ENCODE peak calls at places on chromosomes 5 and 9, in six cellular contexts. C is lower lobe of right lung, Y is K562, D is heart right ventricle, W is fibroblast of lung, R is GM23338. Q is an unnamed sample.

GRCh38 chr5:15326471-15326870 is 173.5 kb upstream of the FBXL7 start:
- DNase-seq in C (no peak), Y (no peak), D (no peak), W (no peak), R (no peak), Q (no peak)

GRCh38 chr5:96344678-96345612 is 88.1 kb downstream of the PCSK1 start:
- DNase-seq in C (no peak), Y (peak; percentile 26), D (peak; percentile 25), W (peak; percentile 71), R (peak; percentile 79), Q (peak; percentile 18)

GRCh38 chr9:87894998-87895625 is 12.4 kb downstream of the SPATA31E1 start:
- DNase-seq in C (no peak), Y (no peak), D (no peak), W (no peak), R (peak; percentile 58), Q (no peak)

GRCh38 chr5:73654171-73654811 is 28.3 kb downstream of the ARHGEF28 start:
- DNase-seq in C (no peak), Y (no peak), D (no peak), W (peak; percentile 50), R (peak; percentile 21), Q (no peak)

GRCh38 chr5:166370928-166371690 is 1920.3 kb upstream of the WWC1 start:
- DNase-seq in C (no peak), Y (no peak), D (no peak), W (no peak), R (no peak), Q (no peak)

GRCh38 chr5:175873090-175873454 is 1.7 kb downstream of the CPLX2 start:
- DNase-seq in C (peak; percentile 57), Y (peak; percentile 54), D (no peak), W (no peak), R (peak; percentile 79), Q (peak; percentile 18)

GRCh38 chr5:31186672-31187267 is 6.7 kb upstream of the CDH6 start:
- DNase-seq in C (no peak), Y (peak; percentile 44), D (no peak), W (peak; percentile 43), R (peak; percentile 72), Q (no peak)

GRCh38 chr5:55645304-55645703 is 66.8 kb downstream of the SLC38A9 start:
- DNase-seq in C (no peak), Y (no peak), D (no peak), W (peak; percentile 50), R (no peak), Q (no peak)

GRCh38 chr5:89105171-89105695 is 222.2 kb upstream of the MEF2C start:
- DNase-seq in C (no peak), Y (no peak), D (no peak), W (peak; percentile 48), R (no peak), Q (no peak)

DNA sequence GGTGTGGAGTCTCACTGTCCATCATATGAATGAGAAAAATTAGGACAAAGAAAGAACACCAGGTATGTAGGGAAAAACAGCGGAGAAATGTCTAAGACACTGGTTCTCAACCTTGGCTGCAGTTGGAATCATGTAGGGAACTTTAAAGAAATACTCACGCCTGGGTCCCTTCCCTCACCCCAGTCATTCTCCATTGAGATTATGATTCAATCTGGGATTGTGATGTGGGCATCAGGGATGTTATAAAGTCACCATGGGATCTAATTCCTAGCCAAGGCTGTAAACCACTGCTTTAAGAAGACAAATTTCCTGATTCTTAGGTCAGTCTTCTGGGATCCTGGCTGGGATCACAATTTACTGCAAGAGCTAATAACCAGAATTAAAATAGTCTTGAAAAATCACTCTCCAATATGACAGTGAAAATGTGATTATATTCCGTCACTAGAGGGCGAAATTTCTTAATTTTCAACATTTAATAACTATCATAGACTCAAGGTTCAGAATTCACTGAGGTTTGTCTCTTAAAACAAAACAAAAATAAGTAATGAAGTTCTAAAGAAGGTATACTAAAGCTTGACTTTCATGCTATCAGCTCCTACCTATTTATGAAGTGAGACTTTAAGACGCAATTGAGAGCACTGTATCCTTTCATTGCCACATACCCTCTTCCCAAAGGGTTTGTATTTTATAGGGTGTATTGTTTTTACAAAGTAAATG is 60.5 kb downstream of the GLDC start:
- DNase-seq in C (no peak), Y (no peak), D (no peak), W (peak; percentile 36), R (peak; percentile 46), Q (no peak)
- TF ChIP-seq CTCF in C (peak; percentile 53), Y (no peak), D (peak; percentile 66), W (peak; percentile 37), R (no peak), Q (peak; percentile 69)

GRCh38 chr9:107299437-107299836 is 16.4 kb downstream of the RAD23B start:
- DNase-seq in C (no peak), Y (no peak), D (no peak), W (no peak), R (no peak), Q (no peak)
- TF ChIP-seq CTCF in C (no peak), Y (no peak), D (peak; percentile 21), W (no peak), R (no peak), Q (peak; percentile 41)

GRCh38 chr5:76196457-76196856 is 113.3 kb downstream of the SV2C start:
- DNase-seq in C (no peak), Y (no peak), D (no peak), W (no peak), R (no peak), Q (no peak)
- TF ChIP-seq CTCF in C (no peak), Y (no peak), D (no peak), W (no peak), R (no peak), Q (no peak)

GRCh38 chr9:24090566-24090965 is 264.5 kb upstream of the ELAVL2 start:
- DNase-seq in C (no peak), Y (no peak), D (no peak), W (no peak), R (no peak), Q (no peak)
- TF ChIP-seq CTCF in C (no peak), Y (no peak), D (no peak), W (no peak), R (no peak), Q (no peak)

GRCh38 chr5:144028058-144028457 is 142.4 kb downstream of the YIPF5 start:
- DNase-seq in C (no peak), Y (no peak), D (peak; percentile 44), W (peak; percentile 76), R (no peak), Q (no peak)

GRCh38 chr5:144024085-144024484 is 146.4 kb downstream of the YIPF5 start:
- DNase-seq in C (no peak), Y (no peak), D (no peak), W (no peak), R (no peak), Q (no peak)

GRCh38 chr5:144028644-144029043 is 141.8 kb downstream of the YIPF5 start:
- DNase-seq in C (no peak), Y (no peak), D (peak; percentile 27), W (peak; percentile 92), R (no peak), Q (no peak)

GRCh38 chr5:144024601-144025000 is 145.9 kb downstream of the YIPF5 start:
- DNase-seq in C (no peak), Y (no peak), D (no peak), W (peak; percentile 43), R (no peak), Q (no peak)

GRCh38 chr5:144026286-144026685 is 144.2 kb downstream of the YIPF5 start:
- DNase-seq in C (no peak), Y (no peak), D (no peak), W (no peak), R (no peak), Q (no peak)
- TF ChIP-seq CTCF in C (no peak), Y (no peak), D (no peak), W (no peak), R (no peak), Q (no peak)

GRCh38 chr9:133454943-133455673 is 4.7 kb upstream of the CACFD1 start:
- DNase-seq in C (no peak), Y (no peak), D (no peak), W (no peak), R (no peak), Q (no peak)

GRCh38 chr9:133457233-133457632 is 2.5 kb upstream of the CACFD1 start:
- DNase-seq in C (no peak), Y (peak; percentile 54), D (no peak), W (no peak), R (peak; percentile 56), Q (no peak)

GRCh38 chr9:133455936-133456335 is 3.8 kb upstream of the CACFD1 start:
- DNase-seq in C (no peak), Y (no peak), D (no peak), W (no peak), R (no peak), Q (no peak)

GRCh38 chr9:133457748-133458147 is 2.0 kb upstream of the CACFD1 start:
- DNase-seq in C (no peak), Y (no peak), D (no peak), W (no peak), R (no peak), Q (no peak)

GRCh38 chr9:133456409-133456808 is 3.4 kb upstream of the CACFD1 start:
- DNase-seq in C (no peak), Y (no peak), D (no peak), W (no peak), R (peak; percentile 41), Q (no peak)
- TF ChIP-seq CTCF in C (no peak), Y (peak; percentile 47), D (no peak), W (no peak), R (peak; percentile 47), Q (no peak)